ENCODE peak calls at places on chromosomes 7 and 10, in ten cellular contexts. K is activated CD8-positive, alpha-beta memory T cell treated with anti-CD3 and anti-CD28 coated beads, Interleukin-2, amount 50 U/mL, for 48 hours; Y is neural progenitor cell; A is AG04450; C is NCI-H1092; Q is stimulated activated CD8-positive, alpha-beta memory T cell treated with anti-CD3 and anti-CD28 coated beads, Interleukin-7, amount 100 ng/mL, for 24 hours; Z is occipital lobe; T is coronary artery; U is C1 segment of cervical spinal cord; R is amygdala. N is an unnamed sample.
A peak's percentile ranks its signal among the peaks of the same experiment; 100 is the strongest.

GRCh38 chr10:59456199-59456598 is 93.8 kb upstream of the FAM13C start:
- DNase-seq in Z (no peak), U (no peak), Q (no peak), A (no peak), Y (no peak), T (no peak), C (no peak), K (no peak), R (no peak), N (no peak)

GRCh38 chr10:17643339-17643754 is 604 bp upstream of the STAM start:
- DNase-seq in K (peak; percentile 64), U (no peak), R (no peak), T (peak; percentile 85), Q (no peak), A (no peak), Y (peak; percentile 80), C (peak; percentile 75), Z (peak; percentile 66), N (no peak)

GRCh38 chr7:39144420-39144819 is 166.7 kb downstream of the POU6F2 start:
- DNase-seq in Q (no peak), A (no peak), Y (no peak), Z (no peak), K (no peak), R (no peak), C (no peak), T (no peak), U (no peak), N (no peak)

GRCh38 chr7:1567893-1568292 is 1.9 kb downstream of the PSMG3 start:
- DNase-seq in T (no peak), U (no peak), A (peak; percentile 83), K (no peak), Z (peak; percentile 59), C (no peak), R (no peak), Q (no peak), Y (no peak), N (no peak)

GRCh38 chr10:15121707-15122106 is 24.6 kb downstream of the RPP38 start:
- DNase-seq in Z (no peak), K (no peak), R (no peak), Y (no peak), C (no peak), Q (no peak), A (no peak), T (no peak), U (no peak), N (no peak)

GRCh38 chr10:4776234-4776638 is 49.8 kb upstream of the AKR1E2 start:
- DNase-seq in U (no peak), K (no peak), C (no peak), A (no peak), R (no peak), T (no peak), Z (no peak), Y (no peak), Q (no peak), N (no peak)

GRCh38 chr10:123512881-123513822 is 153.0 kb upstream of the GPR26 start:
- DNase-seq in A (no peak), C (no peak), U (no peak), Y (peak; percentile 49), Q (no peak), Z (no peak), R (no peak), T (no peak), K (no peak), N (peak; percentile 49)

GRCh38 chr7:106317971-106318370 is 33.2 kb upstream of the NAMPT start:
- DNase-seq in T (no peak), Z (no peak), Q (no peak), A (no peak), C (no peak), U (no peak), R (no peak), K (no peak), Y (no peak), N (no peak)

GRCh38 chr7:16644987-16645592 is 464 bp downstream of the ANKMY2 start:
- DNase-seq in U (peak; percentile 63), C (peak; percentile 11), R (no peak), A (no peak), T (peak; percentile 74), K (peak; percentile 64), Z (no peak), Y (peak; percentile 75), Q (peak; percentile 8), N (no peak)

GRCh38 chr10:25017247-25017590 is 807 bp downstream of the THNSL1 start:
- DNase-seq in C (peak; percentile 33), Q (no peak), U (no peak), Z (no peak), A (no peak), Y (peak; percentile 63), T (no peak), K (peak; percentile 58), R (peak; percentile 34), N (peak; percentile 11)

GRCh38 chr10:95278061-95278988 is 12.5 kb downstream of the PDLIM1 start:
- DNase-seq in K (no peak), Y (peak; percentile 48), A (no peak), Z (no peak), T (no peak), R (no peak), U (no peak), C (no peak), Q (no peak), N (no peak)

GRCh38 chr7:3280445-3280844 is 20.6 kb upstream of the SDK1 start:
- DNase-seq in T (no peak), Q (no peak), U (no peak), Y (no peak), R (no peak), C (no peak), Z (no peak), A (peak; percentile 49), K (no peak), N (no peak)

GRCh38 chr7:148058092-148058491 is 532.5 kb upstream of the C7orf33 start:
- DNase-seq in C (peak; percentile 98), A (no peak), Z (no peak), Q (no peak), U (no peak), T (no peak), R (no peak), Y (no peak), K (no peak), N (no peak)

GRCh38 chr10:63665765-63666164 is 144.6 kb downstream of the REEP3 start:
- DNase-seq in Y (no peak), K (no peak), R (no peak), C (no peak), Q (no peak), T (no peak), A (no peak), U (no peak), Z (no peak), N (no peak)

GRCh38 chr7:105218215-105218614 is 170.5 kb downstream of the SRPK2 start:
- DNase-seq in K (no peak), R (no peak), Y (no peak), C (no peak), T (no peak), Z (no peak), Q (no peak), U (no peak), A (no peak), N (no peak)

GRCh38 chr7:151876899-151877777 is at the start of gene PRKAG2:
- DNase-seq in U (no peak), Y (peak; percentile 82), C (peak; percentile 57), R (no peak), Q (peak; percentile 36), T (no peak), Z (no peak), K (peak; percentile 87), A (no peak), N (no peak)

GRCh38 chr7:143882020-143882610 is 19.9 kb downstream of the TCAF1 start:
- DNase-seq in Z (peak; percentile 74), Q (no peak), R (peak; percentile 59), A (no peak), K (no peak), Y (peak; percentile 83), C (peak; percentile 76), T (peak; percentile 83), U (peak; percentile 79), N (no peak)

GRCh38 chr7:95434501-95435421 is at the start of gene PON2:
- DNase-seq in K (peak; percentile 69), A (peak; percentile 34), Z (peak; percentile 37), Y (peak; percentile 92), C (peak; percentile 64), T (peak; percentile 84), R (peak; percentile 47), U (peak; percentile 53), Q (peak; percentile 1), N (no peak)

GRCh38 chr7:47587389-47587788 is 5.5 kb upstream of the TNS3 start:
- DNase-seq in Y (no peak), K (no peak), C (no peak), Q (no peak), Z (no peak), T (peak; percentile 82), U (no peak), A (no peak), R (no peak), N (no peak)

GRCh38 chr10:61750943-61751471 is 88.3 kb downstream of the CABCOCO1 start:
- DNase-seq in U (no peak), Y (peak; percentile 68), A (peak; percentile 13), Q (peak; percentile 47), C (no peak), Z (peak; percentile 8), R (no peak), K (peak; percentile 79), T (no peak), N (no peak)

GRCh38 chr7:92246363-92247101 is 758 bp downstream of the ANKIB1 start:
- DNase-seq in A (no peak), K (peak; percentile 62), Z (peak; percentile 34), Y (peak; percentile 1), T (peak; percentile 73), C (peak; percentile 8), Q (no peak), U (peak; percentile 76), R (peak; percentile 48), N (no peak)

GRCh38 chr7:90931996-90932912 is 332.0 kb upstream of the FZD1 start:
- DNase-seq in A (no peak), C (peak; percentile 38), Q (no peak), K (no peak), T (no peak), R (no peak), Z (no peak), U (no peak), Y (no peak), N (no peak)

GRCh38 chr7:11236680-11237079 is 263.0 kb downstream of the PHF14 start:
- DNase-seq in T (no peak), K (no peak), C (no peak), Y (no peak), Q (no peak), R (no peak), U (no peak), Z (no peak), A (no peak), N (no peak)

GRCh38 chr7:139453673-139454321 is 29.7 kb downstream of the KLRG2 start:
- DNase-seq in Q (no peak), U (no peak), C (no peak), T (no peak), R (no peak), A (no peak), Z (no peak), K (no peak), Y (no peak), N (no peak)

GRCh38 chr10:3873728-3874461 is 88.9 kb upstream of the KLF6 start:
- DNase-seq in R (no peak), Y (peak; percentile 38), Z (no peak), Q (no peak), T (no peak), C (peak; percentile 2), U (no peak), K (no peak), A (no peak), N (no peak)

GRCh38 chr7:42460948-42461347 is 223.9 kb upstream of the GLI3 start:
- DNase-seq in Z (no peak), Q (no peak), R (no peak), T (no peak), C (no peak), U (no peak), K (no peak), A (no peak), Y (no peak), N (no peak)

GRCh38 chr7:23093546-23093945 is 12.0 kb upstream of the KLHL7 start:
- DNase-seq in A (no peak), Y (no peak), K (no peak), U (no peak), C (no peak), R (no peak), Z (no peak), Q (no peak), T (no peak), N (no peak)

GRCh38 chr7:71484381-71484780 is 352.4 kb downstream of the GALNT17 start:
- DNase-seq in U (no peak), T (no peak), Y (no peak), Z (no peak), R (no peak), Q (no peak), C (no peak), A (no peak), K (no peak), N (no peak)

N was measured in NCI-H1417 treated with DMSO at 0.1 percent for 48 hours.